ENCODE peak calls at places on chromosomes 16 and 17, in five cellular contexts. S is Right ventricle myocardium superior, W is progenitor cell of endocrine pancreas, R is NCI-H1436, B is mucosa of gallbladder. A is an unnamed sample.

GRCh38 chr17:39209317-39210092 is 9.4 kb downstream of the RPL19 start:
- DNase-seq in S (peak), W (no peak), R (peak), B (peak), A (peak)

GRCh38 chr16:57950382-57950781 is 20.5 kb downstream of the CNGB1 start:
- DNase-seq in S (no peak), W (no peak), R (no peak), B (no peak), A (no peak)

GRCh38 chr16:67923414-67924127 is 8.1 kb downstream of the CTRL start:
- DNase-seq in S (no peak), W (no peak), R (no peak), B (no peak), A (no peak)

GRCh38 chr16:11049396-11050059 is 105.2 kb downstream of the CLEC16A start:
- DNase-seq in S (no peak), W (no peak), R (no peak), B (no peak), A (no peak)

GRCh38 chr17:58643147-58643546 is 48.7 kb downstream of the TEX14 start:
- DNase-seq in S (no peak), W (no peak), R (no peak), B (no peak), A (no peak)

GRCh38 chr17:413016-413350 is 60.4 kb upstream of the RPH3AL start:
- DNase-seq in S (no peak), W (no peak), R (no peak), B (no peak), A (no peak)

GRCh38 chr16:8929086-8929748 is 34.5 kb downstream of the USP7 start:
- DNase-seq in S (no peak), W (no peak), R (peak), B (no peak), A (no peak)

GRCh38 chr17:45218895-45219661 is 2.6 kb upstream of the FMNL1 start:
- DNase-seq in S (peak), W (peak), R (peak), B (peak), A (peak)

GRCh38 chr17:79064026-79064425 is 10.6 kb upstream of the ENGASE start:
- DNase-seq in S (no peak), W (no peak), R (no peak), B (no peak), A (no peak)

GRCh38 chr17:41013181-41013580 is 4.3 kb upstream of the KRTAP3-1 start:
- DNase-seq in S (no peak), W (no peak), R (no peak), B (no peak), A (no peak)

GRCh38 chr17:67427410-67427809 is 50.3 kb downstream of the PITPNC1 start:
- DNase-seq in S (no peak), W (no peak), R (no peak), B (no peak), A (no peak)

GRCh38 chr17:60093694-60094093 is 15.0 kb upstream of the HEATR6 start:
- DNase-seq in S (no peak), W (no peak), R (no peak), B (no peak), A (no peak)

GRCh38 chr16:79402356-79402755 is 198.2 kb downstream of the MAF start:
- DNase-seq in S (no peak), W (no peak), R (no peak), B (peak), A (no peak)

GRCh38 chr17:80104321-80104955 is 3.1 kb downstream of the GAA start:
- DNase-seq in S (no peak), W (no peak), R (peak), B (no peak), A (no peak)

GRCh38 chr16:2147981-2148671 is at the start of gene RAB26:
- DNase-seq in S (peak), W (peak), R (peak), B (peak), A (peak)

GRCh38 chr17:22161376-22161775 is 469.1 kb downstream of the KCNJ18 start:
- DNase-seq in S (no peak), W (no peak), R (no peak), B (no peak), A (no peak)

GRCh38 chr17:31379796-31380195 is 11.7 kb upstream of the RAB11FIP4 start:
- DNase-seq in S (no peak), W (no peak), R (no peak), B (no peak), A (no peak)

GRCh38 chr17:19766421-19767270 is 18.5 kb upstream of the ALDH3A1 start:
- DNase-seq in S (peak), W (peak), R (peak), B (peak), A (peak)

GRCh38 chr17:69406906-69407305 is 7.6 kb upstream of the MAP2K6 start:
- DNase-seq in S (no peak), W (no peak), R (no peak), B (no peak), A (no peak)